ENCODE peak calls at places on chromosomes 7 and 10, in seven cellular contexts. K is astrocyte, Y is body of pancreas, M is psoas muscle, I is lung, H is tibial artery, T is right lobe of liver. V is an unnamed sample.

GRCh38 chr7:29035044-29035740 is 77.1 kb upstream of the TRIL start:
- DNase-seq in K (peak; percentile 92), Y (no peak), M (peak; percentile 25), I (no peak), H (no peak), T (no peak), V (peak; percentile 67)

GRCh38 chr7:2544541-2545188 is 10.7 kb downstream of the BRAT1 start:
- DNase-seq in K (no peak), Y (no peak), M (no peak), I (no peak), H (peak; percentile 48), T (no peak), V (no peak)

GRCh38 chr10:31467791-31468535 is 148.9 kb downstream of the ZEB1 start:
- DNase-seq in K (peak; percentile 10), Y (peak; percentile 12), M (peak; percentile 13), I (no peak), H (no peak), T (peak; percentile 24), V (no peak)

GRCh38 chr7:99734987-99735386 is at the start of gene CYP3A7:
- DNase-seq in K (no peak), Y (no peak), M (no peak), I (no peak), H (no peak), T (no peak), V (no peak)

GRCh38 chr10:18333616-18334015 is 193.4 kb downstream of the CACNB2 start:
- DNase-seq in K (no peak), Y (no peak), M (no peak), I (no peak), H (no peak), T (no peak), V (no peak)

GRCh38 chr10:46545861-46546590 is 10.4 kb downstream of the GPRIN2 start:
- DNase-seq in K (no peak), Y (no peak), M (peak; percentile 3), I (no peak), H (no peak), T (peak; percentile 17), V (no peak)

GRCh38 chr7:116777613-116778380 is 84.6 kb upstream of the CAPZA2 start:
- DNase-seq in K (peak; percentile 78), Y (no peak), M (no peak), I (no peak), H (no peak), T (no peak), V (no peak)

GRCh38 chr10:55410415-55410885 is 609.4 kb upstream of the PCDH15 start:
- DNase-seq in K (no peak), Y (peak; percentile 62), M (peak; percentile 15), I (no peak), H (no peak), T (no peak), V (no peak)

GRCh38 chr10:52451817-52452216 is 137.7 kb downstream of the DKK1 start:
- DNase-seq in K (peak; percentile 18), Y (no peak), M (no peak), I (no peak), H (no peak), T (no peak), V (no peak)

GRCh38 chr7:81299272-81299671 is 380.4 kb upstream of the SEMA3C start:
- DNase-seq in K (peak; percentile 97), Y (no peak), M (no peak), I (no peak), H (no peak), T (no peak), V (no peak)

GRCh38 chr10:76878514-76878913 is 759.1 kb downstream of the KCNMA1 start:
- DNase-seq in K (no peak), Y (no peak), M (no peak), I (no peak), H (no peak), T (no peak), V (no peak)

GRCh38 chr10:102620138-102620591 is 24.1 kb upstream of the TRIM8 start:
- DNase-seq in K (no peak), Y (no peak), M (peak; percentile 45), I (no peak), H (no peak), T (no peak), V (no peak)

GRCh38 chr10:95519132-95519487 is 42.1 kb downstream of the SORBS1 start:
- DNase-seq in K (no peak), Y (peak; percentile 87), M (no peak), I (no peak), H (no peak), T (peak; percentile 50), V (no peak)

GRCh38 chr10:17175551-17175950 is 25.9 kb downstream of the TRDMT1 start:
- DNase-seq in K (peak; percentile 55), Y (no peak), M (no peak), I (no peak), H (no peak), T (no peak), V (no peak)

GRCh38 chr10:132131581-132132250 is 55.0 kb upstream of the DPYSL4 start:
- DNase-seq in K (no peak), Y (no peak), M (peak; percentile 12), I (no peak), H (peak; percentile 32), T (peak; percentile 13), V (no peak)

GRCh38 chr10:98414932-98415709 is at the start of gene PYROXD2:
- DNase-seq in K (peak; percentile 85), Y (peak; percentile 90), M (peak; percentile 90), I (peak; percentile 92), H (peak; percentile 96), T (peak; percentile 91), V (peak; percentile 96)

GRCh38 chr7:66537876-66538275 is 90.8 kb upstream of the KCTD7 start:
- DNase-seq in K (no peak), Y (no peak), M (no peak), I (no peak), H (no peak), T (no peak), V (no peak)

GRCh38 chr7:109868215-109868614 is 1222.7 kb upstream of the LRRN3 start:
- DNase-seq in K (no peak), Y (no peak), M (no peak), I (no peak), H (no peak), T (no peak), V (no peak)

GRCh38 chr7:43781726-43782607 is 23.5 kb downstream of the BLVRA start:
- DNase-seq in K (peak; percentile 51), Y (no peak), M (no peak), I (no peak), H (peak; percentile 42), T (no peak), V (peak; percentile 26)

GRCh38 chr7:41881313-41882130 is 178.6 kb upstream of the INHBA start:
- DNase-seq in K (no peak), Y (peak; percentile 11), M (no peak), I (peak; percentile 70), H (peak; percentile 76), T (peak; percentile 54), V (no peak)

GRCh38 chr10:51369903-51370302 is 295.6 kb downstream of the PRKG1 start:
- DNase-seq in K (peak; percentile 41), Y (no peak), M (no peak), I (no peak), H (no peak), T (no peak), V (no peak)

GRCh38 chr10:46254467-46254866 is 32.3 kb upstream of the ANTXRL start:
- DNase-seq in K (no peak), Y (no peak), M (no peak), I (no peak), H (no peak), T (no peak), V (no peak)

GRCh38 chr10:79127151-79127961 is 58.6 kb downstream of the ZMIZ1 start:
- DNase-seq in K (peak; percentile 77), Y (peak; percentile 98), M (peak; percentile 80), I (peak; percentile 91), H (peak; percentile 85), T (peak; percentile 95), V (peak; percentile 67)

GRCh38 chr10:44388641-44389040 is 3.7 kb upstream of the CXCL12 start:
- DNase-seq in K (no peak), Y (no peak), M (no peak), I (no peak), H (no peak), T (no peak), V (no peak)

GRCh38 chr7:142908921-142909870 is 23.7 kb upstream of the TRPV6 start:
- DNase-seq in K (no peak), Y (peak; percentile 40), M (no peak), I (no peak), H (no peak), T (no peak), V (no peak)

GRCh38 chr7:128832880-128833147 is 2.6 kb downstream of the FLNC start:
- DNase-seq in K (no peak), Y (no peak), M (no peak), I (no peak), H (no peak), T (no peak), V (no peak)
- H3K4me1 ChIP-seq in K (peaks cover 63% of the 10 kb centered on the region), Y (peaks cover 16% of the 10 kb centered on the region), M (peaks cover 50% of the 10 kb centered on the region), I (no peaks in the 10 kb centered on the region), H (peaks cover 57% of the 10 kb centered on the region), T (peaks cover 7% of the 10 kb centered on the region), V (peaks cover 57% of the 10 kb centered on the region)

GRCh38 chr7:26440993-26441636 is 149.5 kb downstream of the SNX10 start:
- DNase-seq in K (no peak), Y (peak; percentile 28), M (no peak), I (no peak), H (no peak), T (no peak), V (no peak)
- H3K27ac ChIP-seq in K (no peak overlapping the region), Y (peak overlapping the region; percentile 68), M (no peak overlapping the region), I (no peak overlapping the region), H (no peak overlapping the region), T (no peak overlapping the region), V (no peak overlapping the region)

DNA sequence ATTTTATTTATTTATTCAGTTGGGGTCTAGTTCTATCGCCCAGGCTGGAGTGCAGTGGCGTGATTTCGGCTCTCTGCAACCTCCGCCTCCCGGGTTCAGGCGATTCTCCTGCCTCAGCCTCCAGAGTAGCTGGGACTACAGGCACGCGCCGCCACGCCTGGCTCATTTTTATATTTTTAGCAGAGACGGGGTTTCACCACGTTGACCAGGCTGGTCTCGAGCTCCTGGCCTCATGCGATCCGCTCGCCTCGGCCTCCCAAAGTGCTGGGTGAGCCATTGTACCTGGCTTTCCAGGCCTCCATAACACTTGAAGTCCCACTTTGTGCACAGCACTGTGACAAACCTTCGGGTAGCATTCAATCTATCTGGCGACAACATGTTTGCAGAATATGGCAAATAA is 1.0 kb upstream of the DCLRE1C start:
- DNase-seq in K (no peak), Y (no peak), M (no peak), I (no peak), H (no peak), T (no peak), V (no peak)
- H3K4me3 ChIP-seq in K (no peak overlapping the region), Y (no peak overlapping the region), M (peak overlapping the region; percentile 85), I (no peak overlapping the region), H (peak overlapping the region; percentile 76), T (no peak overlapping the region), V (peak overlapping the region; percentile 64)

GRCh38 chr10:110006358-110007170 is 1.2 kb upstream of the ADD3 start:
- DNase-seq in K (peak; percentile 72), Y (no peak), M (peak; percentile 71), I (peak; percentile 55), H (peak; percentile 81), T (no peak), V (peak; percentile 89)

GRCh38 chr10:110007701-110008517 is at the start of gene ADD3:
- DNase-seq in K (peak; percentile 76), Y (peak; percentile 96), M (peak; percentile 94), I (peak; percentile 88), H (peak; percentile 97), T (peak; percentile 97), V (peak; percentile 99)

GRCh38 chr10:110007171-110007700 is 548 bp upstream of the ADD3 start:
- DNase-seq in K (no peak), Y (no peak), M (no peak), I (peak; percentile 36), H (no peak), T (peak; percentile 71), V (no peak)

GRCh38 chr10:110010076-110011069 is 2.6 kb downstream of the ADD3 start:
- DNase-seq in K (no peak), Y (no peak), M (no peak), I (no peak), H (no peak), T (no peak), V (no peak)

GRCh38 chr10:110008518-110009339 is 945 bp downstream of the ADD3 start:
- DNase-seq in K (no peak), Y (peak; percentile 82), M (peak; percentile 15), I (peak; percentile 61), H (no peak), T (peak; percentile 64), V (no peak)
- H3K4me1 ChIP-seq in K (peaks cover 37% of the 10 kb centered on the region), Y (peaks cover 62% of the 10 kb centered on the region), M (peaks cover 25% of the 10 kb centered on the region), I (peaks cover 18% of the 10 kb centered on the region), H (peaks cover 10% of the 10 kb centered on the region), T (peaks cover 26% of the 10 kb centered on the region), V (peaks cover 33% of the 10 kb centered on the region)

V was measured in SJSA1.